ENCODE peak calls at places on chromosomes 3 and 15, in six cellular contexts. S, C, O, Q, G and J are unnamed samples.

GRCh38 chr15:95682129-95682528 is 648.4 kb upstream of the NR2F2 start:
- DNase-seq in S (no peak), G (no peak), O (no peak), C (no peak), Q (no peak), J (no peak)

GRCh38 chr3:176988795-176989194 is 208.5 kb downstream of the TBL1XR1 start:
- DNase-seq in S (no peak), O (no peak), C (no peak), G (no peak), Q (no peak), J (no peak)

GRCh38 chr3:83224101-83224868 is 1462.8 kb upstream of the GBE1 start:
- DNase-seq in G (peak), Q (no peak), C (no peak), O (no peak), S (no peak), J (no peak)

GRCh38 chr15:22951031-22951380 is 29.2 kb downstream of the CYFIP1 start:
- DNase-seq in S (no peak), G (no peak), C (no peak), O (no peak), Q (no peak), J (no peak)

GRCh38 chr3:142366434-142366833 is 81.4 kb downstream of the XRN1 start:
- DNase-seq in O (no peak), C (peak), G (no peak), Q (no peak), S (no peak), J (no peak)

GRCh38 chr15:99210334-99210733 is 39.0 kb downstream of the TTC23 start:
- DNase-seq in G (no peak), O (no peak), C (no peak), Q (no peak), S (no peak), J (no peak)

GRCh38 chr15:72801590-72802345 is 18.2 kb upstream of the ADPGK start:
- DNase-seq in C (no peak), S (no peak), O (no peak), G (no peak), Q (no peak), J (no peak)

GRCh38 chr15:64191971-64192830 is 29.4 kb upstream of the PPIB start:
- DNase-seq in S (no peak), C (no peak), O (no peak), G (no peak), Q (no peak), J (no peak)

GRCh38 chr3:142618917-142619401 is 22.8 kb downstream of the PLS1 start:
- DNase-seq in Q (peak), O (no peak), C (peak), G (peak), S (no peak), J (peak)

GRCh38 chr15:77418341-77419049 is 1.4 kb downstream of the PEAK1 start:
- DNase-seq in C (peak), S (no peak), O (peak), Q (no peak), G (peak), J (peak)

GRCh38 chr3:77161098-77161497 is 121.2 kb downstream of the ROBO2 start:
- DNase-seq in Q (no peak), G (no peak), C (no peak), S (no peak), O (no peak), J (no peak)

GRCh38 chr3:194738254-194739093 is 52.8 kb downstream of the FAM43A start:
- DNase-seq in G (peak), Q (no peak), S (no peak), O (peak), C (no peak), J (peak)

GRCh38 chr15:38691365-38691764 is 126.8 kb upstream of the RASGRP1 start:
- DNase-seq in Q (no peak), C (no peak), O (no peak), S (no peak), G (no peak), J (no peak)

GRCh38 chr3:105429034-105429762 is 62.5 kb downstream of the ALCAM start:
- DNase-seq in O (peak), S (no peak), C (no peak), Q (no peak), G (no peak), J (peak)

GRCh38 chr3:59704292-59704691 is 654.5 kb upstream of the CFAP20DC start:
- DNase-seq in C (no peak), Q (no peak), S (no peak), O (peak), G (no peak), J (no peak)

GRCh38 chr3:66751842-66752241 is 246.3 kb upstream of the KBTBD8 start:
- DNase-seq in C (no peak), G (no peak), O (no peak), S (no peak), Q (no peak), J (no peak)

GRCh38 chr3:112128843-112129727 is 4.0 kb downstream of the GCSAM start:
- DNase-seq in Q (peak), C (no peak), O (peak), G (peak), S (no peak), J (peak)

GRCh38 chr15:63469190-63469589 is 35.2 kb upstream of the USP3 start:
- DNase-seq in S (no peak), C (no peak), O (no peak), G (no peak), Q (no peak), J (no peak)

GRCh38 chr3:187042874-187043458 is 96.3 kb downstream of the RPL39L start:
- DNase-seq in G (no peak), O (no peak), C (no peak), S (no peak), Q (no peak), J (no peak)
- H3K4me2 ChIP-seq in G (no peak), O (no peak), C (no peak), S (no peak), Q (no peak), J (no peak)

GRCh38 chr3:64215084-64215483 is 10.2 kb downstream of the PRICKLE2 start:
- DNase-seq in S (no peak), C (no peak), Q (no peak), O (no peak), G (no peak), J (no peak)

GRCh38 chr3:64215559-64215958 is 9.7 kb downstream of the PRICKLE2 start:
- DNase-seq in C (no peak), Q (no peak), O (no peak), G (no peak), S (no peak), J (no peak)

GRCh38 chr3:64218329-64218728 is 6.9 kb downstream of the PRICKLE2 start:
- DNase-seq in S (no peak), C (no peak), G (no peak), O (no peak), Q (no peak), J (no peak)

GRCh38 chr3:64218746-64219145 is 6.5 kb downstream of the PRICKLE2 start:
- DNase-seq in G (no peak), O (no peak), Q (no peak), S (no peak), C (no peak), J (no peak)

DNA sequence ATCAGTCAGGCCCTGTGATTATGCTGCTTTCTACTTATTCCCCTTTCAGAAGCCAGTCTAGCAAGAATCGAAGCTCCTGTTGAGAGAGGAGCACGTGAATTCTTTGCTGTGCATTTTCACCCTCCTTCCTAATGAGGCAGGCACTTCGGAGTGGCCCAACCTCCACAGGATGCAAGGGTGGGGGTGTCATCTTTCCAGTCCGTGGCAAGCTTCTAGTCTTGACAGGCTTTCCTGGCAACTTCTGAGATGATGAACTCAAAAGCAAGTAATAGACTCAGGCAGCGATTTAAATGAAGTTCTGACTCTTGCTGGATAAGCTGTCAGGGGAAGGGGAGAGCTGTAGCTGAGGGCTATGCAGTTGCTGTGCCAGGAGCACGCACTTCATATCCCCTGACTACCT is 8.6 kb downstream of the PRICKLE2 start:
- DNase-seq in O (peak), C (no peak), Q (no peak), G (peak), S (no peak), J (peak)
- H3K4me2 ChIP-seq in O (peak), C (peak), Q (peak), G (peak), S (peak), J (peak)

GRCh38 chr3:100159564-100160153 is 45.4 kb upstream of the FILIP1L start:
- DNase-seq in C (no peak), G (peak), S (no peak), Q (no peak), O (peak), J (peak)
- H3K4me2 ChIP-seq in C (no peak), G (peak), S (no peak), Q (no peak), O (peak), J (peak)

DNA sequence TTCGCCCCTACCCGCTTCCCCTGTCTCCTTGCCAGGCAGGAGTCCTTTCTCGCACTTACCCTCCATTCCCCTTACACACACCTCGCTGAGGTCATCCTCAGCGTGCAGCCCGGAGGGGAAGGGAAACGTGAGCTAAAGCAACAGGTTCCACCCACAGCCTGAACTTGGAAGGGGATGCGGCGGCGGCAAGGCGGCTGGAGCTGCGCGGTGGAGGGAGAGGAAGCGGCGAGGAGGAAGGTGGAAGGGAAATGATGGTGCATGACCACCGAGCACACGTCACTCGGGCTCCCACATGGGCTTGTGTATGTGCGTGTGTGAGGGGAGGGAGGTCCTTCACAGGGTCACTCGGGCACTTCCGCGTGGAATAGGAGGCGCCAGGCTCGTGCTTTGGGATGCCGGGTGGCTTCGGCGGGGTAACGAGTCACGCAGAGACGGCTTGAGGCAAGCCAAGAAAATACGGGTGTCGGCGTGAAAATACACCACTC is 225.6 kb upstream of the IL12A start:
- DNase-seq in S (no peak), C (peak), O (peak), Q (peak), G (peak), J (peak)
- H3K4me2 ChIP-seq in S (peak), C (peak), O (peak), Q (peak), G (peak), J (peak)